ENCODE peak calls at places on chromosomes 2 and 18, in six cellular contexts. Y is left ventricle myocardium inferior, S is body of pancreas, L is AG04449, O is foreskin fibroblast, U is MM.1S. H is an unnamed sample.

GRCh38 chr2:72198532-72199241 is 51.0 kb upstream of the CYP26B1 start:
- DNase-seq in Y (no peak), S (no peak), L (peak), O (peak), U (no peak), H (no peak)

GRCh38 chr2:200728630-200729029 is 83.1 kb upstream of the BZW1 start:
- DNase-seq in Y (no peak), S (no peak), L (no peak), O (peak), U (no peak), H (no peak)

GRCh38 chr18:9017170-9017899 is 85.2 kb upstream of the NDUFV2 start:
- DNase-seq in Y (peak), S (peak), L (no peak), O (peak), U (peak), H (peak)

GRCh38 chr2:97673915-97674283 is 4.4 kb downstream of the C2orf92 start:
- DNase-seq in Y (no peak), S (no peak), L (no peak), O (no peak), U (no peak), H (no peak)

GRCh38 chr18:48264508-48264907 is 144.7 kb downstream of the ZBTB7C start:
- DNase-seq in Y (no peak), S (no peak), L (no peak), O (no peak), U (no peak), H (no peak)

GRCh38 chr2:199410130-199410529 is 47.6 kb downstream of the SATB2 start:
- DNase-seq in Y (no peak), S (no peak), L (no peak), O (peak), U (no peak), H (no peak)

GRCh38 chr2:229477269-229477668 is 206.2 kb upstream of the PID1 start:
- DNase-seq in Y (no peak), S (no peak), L (no peak), O (no peak), U (no peak), H (no peak)

GRCh38 chr2:132416080-132416911 is at the start of gene GPR39:
- DNase-seq in Y (peak), S (peak), L (peak), O (peak), U (peak), H (peak)

GRCh38 chr2:188869560-188869959 is 104.6 kb upstream of the COL3A1 start:
- DNase-seq in Y (no peak), S (no peak), L (no peak), O (no peak), U (no peak), H (no peak)

GRCh38 chr2:200695178-200695930 is 109.5 kb downstream of the AOX1 start:
- DNase-seq in Y (peak), S (no peak), L (no peak), O (no peak), U (no peak), H (no peak)

GRCh38 chr2:46430413-46430812 is 49.0 kb upstream of the TMEM247 start:
- DNase-seq in Y (no peak), S (no peak), L (no peak), O (no peak), U (no peak), H (no peak)

GRCh38 chr2:242029422-242030225 is 160.1 kb downstream of the RTP5 start:
- DNase-seq in Y (no peak), S (no peak), L (no peak), O (no peak), U (no peak), H (no peak)

GRCh38 chr2:11753452-11753885 is 7.0 kb downstream of the LPIN1 start:
- DNase-seq in Y (no peak), S (peak), L (no peak), O (no peak), U (peak), H (no peak)

DNA sequence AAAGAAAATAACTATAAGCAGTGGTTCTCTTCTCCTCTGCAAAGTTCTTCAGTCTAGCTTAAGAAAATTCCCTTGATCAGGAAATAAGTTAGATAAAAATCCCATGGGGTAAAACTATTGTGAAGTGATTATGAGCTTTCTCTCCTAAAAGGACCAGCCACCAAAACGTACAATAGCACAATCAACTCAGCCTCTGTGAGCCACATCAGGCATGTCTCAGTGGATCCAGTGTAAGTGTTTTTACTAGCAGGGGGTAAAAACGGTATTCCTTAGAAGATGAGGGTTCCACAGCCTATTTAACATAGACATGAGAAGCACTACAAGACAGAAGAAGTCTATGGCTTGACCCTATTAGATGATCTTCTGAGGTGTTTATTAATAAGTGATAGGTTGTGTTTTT is 503.2 kb downstream of the PIK3C3 start:
- DNase-seq in Y (no peak), S (no peak), L (no peak), O (no peak), U (no peak), H (no peak)
- TF ChIP-seq CTCF in Y (no peak), S (no peak), L (no peak), O (no peak), U (no peak), H (no peak)

DNA sequence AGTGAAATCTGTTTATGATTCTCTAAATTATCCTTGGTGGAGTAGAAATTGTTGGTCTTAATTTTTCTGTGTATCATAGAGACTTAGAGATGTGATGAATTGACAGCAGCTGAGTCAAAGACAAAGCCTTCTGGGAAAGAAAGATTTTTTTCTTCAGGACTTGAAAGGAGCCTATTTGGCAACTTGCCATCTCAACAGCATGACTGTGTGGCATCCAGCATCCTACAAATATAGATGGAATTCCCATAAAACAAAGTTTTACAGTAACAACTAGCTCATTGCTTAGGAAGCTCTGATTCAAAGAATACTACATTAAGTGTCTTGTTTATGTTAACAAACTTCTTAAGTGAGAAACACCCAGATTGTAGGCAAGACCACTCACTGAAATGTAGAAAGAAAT is 79.2 kb upstream of the SETBP1 start:
- DNase-seq in Y (no peak), S (no peak), L (peak), O (peak), U (no peak), H (no peak)
- TF ChIP-seq CTCF in Y (no peak), S (no peak), L (no peak), O (no peak), U (no peak), H (no peak)

GRCh38 chr2:191870744-191871143 is 23.9 kb upstream of the CAVIN2 start:
- DNase-seq in Y (no peak), S (no peak), L (no peak), O (peak), U (no peak), H (no peak)
- TF ChIP-seq CTCF in Y (peak), S (no peak), L (no peak), O (peak), U (peak), H (no peak)

GRCh38 chr2:184302506-184302905 is 295.8 kb upstream of the ZNF804A start:
- DNase-seq in Y (no peak), S (no peak), L (no peak), O (no peak), U (no peak), H (no peak)
- TF ChIP-seq CTCF in Y (no peak), S (no peak), L (no peak), O (no peak), U (no peak), H (no peak)

GRCh38 chr2:14831458-14831857 is 198.9 kb downstream of the LRATD1 start:
- DNase-seq in Y (no peak), S (no peak), L (no peak), O (no peak), U (no peak), H (no peak)
- TF ChIP-seq CTCF in Y (no peak), S (peak), L (no peak), O (peak), U (no peak), H (peak)

GRCh38 chr2:37984589-37984988 is 59.5 kb downstream of the RMDN2 start:
- DNase-seq in Y (no peak), S (no peak), L (no peak), O (peak), U (no peak), H (no peak)
- TF ChIP-seq CTCF in Y (peak), S (no peak), L (peak), O (no peak), U (no peak), H (peak)

GRCh38 chr18:76390452-76391035 is 104.5 kb downstream of the ZNF516 start:
- DNase-seq in Y (no peak), S (no peak), L (no peak), O (no peak), U (no peak), H (no peak)

GRCh38 chr18:76387608-76388007 is 107.4 kb downstream of the ZNF516 start:
- DNase-seq in Y (no peak), S (no peak), L (no peak), O (no peak), U (no peak), H (no peak)

GRCh38 chr18:76388261-76388660 is 106.8 kb downstream of the ZNF516 start:
- DNase-seq in Y (no peak), S (no peak), L (no peak), O (no peak), U (no peak), H (no peak)

GRCh38 chr18:76386886-76387285 is 108.2 kb downstream of the ZNF516 start:
- DNase-seq in Y (no peak), S (no peak), L (no peak), O (no peak), U (no peak), H (no peak)

DNA sequence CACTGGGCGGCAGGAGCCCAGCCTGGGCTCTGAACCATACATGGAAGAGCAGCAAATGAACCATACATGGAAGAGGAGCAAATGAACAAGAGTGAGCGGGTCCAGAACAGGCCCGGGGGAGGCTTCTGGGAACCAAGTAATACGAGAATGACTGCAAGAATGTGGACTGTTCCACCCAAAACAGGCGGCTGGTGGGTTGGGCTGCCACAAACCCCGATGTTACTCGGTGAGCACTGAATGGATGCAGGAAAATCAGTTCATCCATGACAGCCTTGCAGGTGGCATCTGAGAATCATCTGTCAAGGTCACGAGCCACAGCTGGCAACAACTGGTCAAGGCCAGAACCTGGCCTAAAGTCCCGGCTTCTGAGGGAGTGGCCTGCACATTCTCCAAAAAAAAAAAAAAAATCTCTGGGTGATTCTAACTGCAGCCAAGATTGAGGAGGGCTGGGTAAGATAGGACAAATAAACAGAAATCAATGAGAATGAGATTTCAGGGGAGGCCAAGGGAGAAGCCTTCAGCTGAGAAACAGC is 106.1 kb downstream of the ZNF516 start:
- DNase-seq in Y (no peak), S (no peak), L (no peak), O (no peak), U (no peak), H (no peak)
- TF ChIP-seq CTCF in Y (no peak), S (no peak), L (no peak), O (no peak), U (no peak), H (no peak)

DNA sequence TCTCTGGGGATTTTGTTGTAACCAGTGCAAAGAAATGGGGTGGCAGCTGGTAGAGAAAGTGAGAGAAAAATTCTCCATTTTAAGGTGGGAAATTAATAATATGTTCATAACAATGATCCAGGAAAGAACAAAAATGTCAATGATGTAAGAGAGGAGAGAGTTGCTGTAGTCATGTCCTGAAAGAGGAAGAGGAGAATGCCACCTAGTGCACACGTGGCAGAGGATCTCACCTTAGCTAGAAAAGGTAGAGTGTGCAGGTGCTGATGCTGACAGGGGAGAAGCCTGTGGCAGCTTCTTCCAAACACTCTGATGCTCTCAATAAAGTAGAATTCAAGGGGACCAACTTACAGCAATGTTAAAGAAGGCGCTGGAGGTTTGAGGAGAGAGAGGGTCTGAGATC is 282.9 kb upstream of the PKDCC start:
- DNase-seq in Y (no peak), S (no peak), L (no peak), O (no peak), U (no peak), H (no peak)
- TF ChIP-seq CTCF in Y (no peak), S (no peak), L (no peak), O (no peak), U (no peak), H (no peak)

GRCh38 chr2:64562148-64562784 is 38.1 kb downstream of the AFTPH start:
- DNase-seq in Y (no peak), S (no peak), L (no peak), O (peak), U (peak), H (no peak)
- TF ChIP-seq CTCF in Y (peak), S (peak), L (peak), O (no peak), U (peak), H (peak)

GRCh38 chr2:149594411-149594810 is 6.8 kb upstream of the MMADHC start:
- DNase-seq in Y (no peak), S (no peak), L (no peak), O (no peak), U (no peak), H (no peak)

GRCh38 chr2:149597050-149598013 is 9.8 kb upstream of the MMADHC start:
- DNase-seq in Y (no peak), S (peak), L (no peak), O (peak), U (peak), H (peak)

GRCh38 chr2:149598014-149598395 is 10.4 kb upstream of the MMADHC start:
- DNase-seq in Y (no peak), S (no peak), L (no peak), O (peak), U (no peak), H (no peak)

GRCh38 chr2:149596471-149596870 is 8.9 kb upstream of the MMADHC start:
- DNase-seq in Y (no peak), S (no peak), L (no peak), O (no peak), U (no peak), H (no peak)

DNA sequence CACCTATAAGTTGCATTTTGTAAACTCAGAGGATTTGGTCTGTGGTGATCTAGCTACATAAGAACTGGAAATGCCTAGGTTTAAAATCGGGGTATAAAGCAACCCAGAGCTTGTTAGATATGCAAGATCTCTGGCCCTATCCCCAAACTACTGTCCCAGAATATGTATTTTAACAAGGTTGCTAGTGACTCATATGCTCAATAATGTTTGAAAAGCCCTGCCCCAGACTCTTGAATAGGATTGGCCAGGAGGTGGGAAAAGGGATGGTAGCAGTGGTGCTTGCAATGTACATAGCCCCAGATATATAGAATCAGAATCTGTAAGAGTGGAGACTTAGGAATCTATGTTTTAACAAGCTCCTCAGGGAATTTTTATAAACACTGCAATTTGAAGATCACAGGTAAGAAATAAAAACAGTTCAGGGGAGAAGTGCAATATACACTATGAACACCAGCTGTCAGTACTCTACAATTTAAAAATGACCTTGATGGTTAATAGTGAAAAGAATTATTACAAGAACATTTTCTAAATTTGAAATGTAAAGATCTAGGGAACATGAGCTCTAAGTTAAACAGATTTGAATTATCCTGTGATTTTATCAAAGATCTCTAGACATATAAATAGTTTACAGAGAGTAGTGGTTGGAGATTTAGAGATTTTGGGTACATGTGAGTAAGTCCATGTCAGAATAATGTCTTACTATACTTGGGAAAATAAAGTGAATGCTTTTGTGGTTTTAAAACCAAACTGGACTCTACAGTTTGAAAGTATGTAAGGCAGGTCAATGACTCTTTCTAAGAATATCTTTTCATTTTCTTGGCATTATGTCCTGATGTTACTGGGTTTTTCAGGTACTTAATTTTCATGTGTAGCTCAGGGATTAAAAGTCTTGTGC is 7.7 kb upstream of the MMADHC start:
- DNase-seq in Y (no peak), S (no peak), L (no peak), O (peak), U (no peak), H (no peak)
- TF ChIP-seq CTCF in Y (no peak), S (peak), L (peak), O (peak), U (peak), H (peak)

H was measured in AG09319.